ENCODE peak calls at places on chromosomes 13 and 19, in five cellular contexts. V is WTC11; U is AG08396; Z is activated CD4-positive, CD25-positive, alpha-beta regulatory T cell treated with anti-CD3 and anti-CD28 coated beads, Interleukin-2, amount 50 U/mL, for 16 hours; A is stimulated activated CD8-positive, alpha-beta memory T cell treated with anti-CD3 and anti-CD28 coated beads, Interleukin-15, amount 100 ng/mL, for 24 hours. G is an unnamed sample.

GRCh38 chr13:65964672-65965071 is 1265.5 kb downstream of the PCDH9 start:
- DNase-seq in V (no peak), U (no peak), Z (no peak), A (no peak), G (peak)

GRCh38 chr19:44260695-44261446 is 1.2 kb downstream of the ZNF233 start:
- DNase-seq in V (no peak), U (no peak), Z (no peak), A (no peak), G (no peak)

GRCh38 chr13:112879283-112879833 is 89.7 kb upstream of the MCF2L start:
- DNase-seq in V (no peak), U (peak), Z (no peak), A (no peak), G (no peak)

GRCh38 chr13:113245858-113246791 is 36.7 kb downstream of the CUL4A start:
- DNase-seq in V (no peak), U (no peak), Z (no peak), A (no peak), G (no peak)

GRCh38 chr13:67439365-67439764 is 209.2 kb upstream of the PCDH9 start:
- DNase-seq in V (no peak), U (no peak), Z (no peak), A (no peak), G (no peak)

GRCh38 chr13:47908200-47908902 is 92.7 kb downstream of the SUCLA2 start:
- DNase-seq in V (no peak), U (no peak), Z (no peak), A (no peak), G (peak)

GRCh38 chr13:32586022-32586900 is at the start of gene PDS5B:
- DNase-seq in V (peak), U (peak), Z (peak), A (peak), G (peak)

GRCh38 chr19:13887529-13887928 is 10.6 kb downstream of the NANOS3 start:
- DNase-seq in V (no peak), U (no peak), Z (no peak), A (no peak), G (no peak)

GRCh38 chr19:43570174-43570791 is 5.0 kb downstream of the XRCC1 start:
- DNase-seq in V (no peak), U (no peak), Z (no peak), A (no peak), G (no peak)

GRCh38 chr13:63690672-63691071 is 2275.0 kb upstream of the PCDH20 start:
- DNase-seq in V (no peak), U (no peak), Z (no peak), A (no peak), G (no peak)

GRCh38 chr13:65414187-65414586 is 1815.9 kb downstream of the PCDH9 start:
- DNase-seq in V (no peak), U (no peak), Z (no peak), A (no peak), G (no peak)

GRCh38 chr13:61414686-61415664 is 674 bp downstream of the PCDH20 start:
- DNase-seq in V (peak), U (peak), Z (no peak), A (no peak), G (no peak)

GRCh38 chr19:48421548-48421947 is 24.2 kb upstream of the GRWD1 start:
- DNase-seq in V (no peak), U (no peak), Z (no peak), A (no peak), G (no peak)

GRCh38 chr13:48431431-48431830 is 18.5 kb upstream of the LPAR6 start:
- DNase-seq in V (no peak), U (no peak), Z (no peak), A (no peak), G (no peak)

GRCh38 chr19:52453324-52454094 is at the start of gene ZNF578:
- DNase-seq in V (peak), U (peak), Z (peak), A (peak), G (peak)

GRCh38 chr19:29528350-29528945 is 2.7 kb downstream of the VSTM2B start:
- DNase-seq in V (peak), U (peak), Z (peak), A (peak), G (peak)

GRCh38 chr13:22278336-22278929 is 607.6 kb downstream of the FGF9 start:
- DNase-seq in V (peak), U (peak), Z (peak), A (peak), G (no peak)

GRCh38 chr13:98626298-98626940 is 49.5 kb upstream of the STK24 start:
- DNase-seq in V (no peak), U (no peak), Z (no peak), A (no peak), G (no peak)

GRCh38 chr13:41652735-41653361 is 195.5 kb downstream of the RGCC start:
- DNase-seq in V (no peak), U (peak), Z (peak), A (no peak), G (no peak)

GRCh38 chr13:104181526-104182231 is 1115.5 kb upstream of the SLC10A2 start:
- DNase-seq in V (no peak), U (no peak), Z (no peak), A (no peak), G (no peak)

GRCh38 chr13:94345374-94346195 is 133.9 kb downstream of the DCT start:
- DNase-seq in V (no peak), U (no peak), Z (no peak), A (no peak), G (no peak)

GRCh38 chr19:49147923-49148682 is 7.1 kb downstream of the HRC start:
- DNase-seq in V (no peak), U (no peak), Z (no peak), A (no peak), G (no peak)

GRCh38 chr13:95713651-95714050 is 36.7 kb downstream of the DNAJC3 start:
- DNase-seq in V (no peak), U (peak), Z (no peak), A (no peak), G (no peak)

GRCh38 chr19:15779756-15780476 is 7.5 kb upstream of the OR10H5 start:
- DNase-seq in V (no peak), U (peak), Z (no peak), A (no peak), G (no peak)